ENCODE peak calls at places on chromosomes 4 and X, in eight cellular contexts. D is psoas muscle, B is foreskin keratinocyte, J is brain microvascular endothelial cell, E is astrocyte, A is hepatocyte, O is colonic mucosa, V is IMR-90. Q is an unnamed sample.

GRCh38 chr4:7478665-7479064 is 43.9 kb upstream of the PSAPL1 start:
- DNase-seq in V (no peak), B (no peak), J (no peak), O (no peak), A (no peak), D (no peak), E (no peak), Q (no peak)

GRCh38 chr4:6607368-6608050 is 32.5 kb downstream of the MAN2B2 start:
- DNase-seq in O (no peak), B (no peak), J (no peak), E (no peak), A (no peak), D (no peak), V (no peak), Q (no peak)

GRCh38 chr4:119314356-119314755 is 7.6 kb downstream of the FABP2 start:
- DNase-seq in E (peak), V (peak), B (peak), D (no peak), J (no peak), A (peak), O (no peak), Q (no peak)

GRCh38 chrX:1451251-1451675 is 1.4 kb downstream of the ASMTL start:
- DNase-seq in B (no peak), D (no peak), A (no peak), V (no peak), E (no peak), O (no peak), J (no peak), Q (no peak)

GRCh38 chr4:66906314-66906713 is 639.0 kb downstream of the CENPC start:
- DNase-seq in J (no peak), A (no peak), E (no peak), D (no peak), V (no peak), B (no peak), O (no peak), Q (no peak)

GRCh38 chrX:110226931-110227330 is 91.0 kb downstream of the AMMECR1 start:
- DNase-seq in O (no peak), B (no peak), J (no peak), A (no peak), V (peak), E (peak), D (no peak), Q (no peak)

GRCh38 chr4:29052266-29052665 is 1667.9 kb upstream of the PCDH7 start:
- DNase-seq in E (no peak), J (no peak), D (no peak), V (no peak), A (no peak), O (no peak), B (no peak), Q (no peak)

GRCh38 chr4:929970-930625 is 2.0 kb downstream of the GAK start:
- DNase-seq in D (no peak), A (no peak), E (no peak), O (peak), V (peak), B (no peak), J (no peak), Q (no peak)

GRCh38 chr4:72295966-72296557 is 264.3 kb downstream of the NPFFR2 start:
- DNase-seq in D (no peak), V (peak), O (no peak), J (peak), A (peak), B (peak), E (peak), Q (no peak)

GRCh38 chrX:115940888-115941332 is 229.6 kb upstream of the AGTR2 start:
- DNase-seq in D (peak), J (peak), V (peak), O (peak), E (no peak), B (no peak), A (no peak), Q (peak)

GRCh38 chrX:44871114-44871645 is 1.8 kb upstream of the KDM6A start:
- DNase-seq in A (peak), E (no peak), O (peak), V (no peak), B (no peak), J (no peak), D (no peak), Q (no peak)

GRCh38 chr4:112515278-112516075 is 503 bp downstream of the NEUROG2 start:
- DNase-seq in A (peak), O (no peak), J (peak), V (no peak), B (peak), D (no peak), E (peak), Q (no peak)

GRCh38 chr4:5524900-5525299 is 183.5 kb downstream of the EVC2 start:
- DNase-seq in B (no peak), V (peak), D (no peak), A (no peak), O (no peak), E (peak), J (peak), Q (no peak)

GRCh38 chrX:17377047-17377692 is 2.2 kb downstream of the NHS start:
- DNase-seq in A (peak), E (peak), V (peak), D (peak), J (no peak), O (peak), B (peak), Q (no peak)

GRCh38 chr4:78417603-78418002 is 134.0 kb upstream of the ANXA3 start:
- DNase-seq in J (no peak), V (no peak), D (no peak), B (peak), O (no peak), A (no peak), E (no peak), Q (no peak)

GRCh38 chrX:134868766-134869495 is 121.9 kb upstream of the SMIM10 start:
- DNase-seq in A (no peak), B (peak), D (no peak), J (peak), E (peak), V (peak), O (no peak), Q (no peak)

GRCh38 chr4:11286533-11286932 is 142.2 kb downstream of the HS3ST1 start:
- DNase-seq in B (no peak), A (no peak), J (no peak), D (no peak), E (no peak), O (no peak), V (no peak), Q (no peak)

GRCh38 chr4:22634541-22635181 is 58.1 kb upstream of the GBA3 start:
- DNase-seq in B (no peak), V (no peak), D (no peak), O (no peak), A (no peak), E (no peak), J (no peak), Q (no peak)

GRCh38 chr4:7140692-7141069 is 51.7 kb upstream of the SORCS2 start:
- DNase-seq in D (no peak), V (no peak), E (no peak), J (no peak), A (no peak), B (no peak), O (no peak), Q (no peak)

GRCh38 chr4:168840988-168841681 is 168.9 kb downstream of the CBR4 start:
- DNase-seq in D (no peak), A (no peak), O (no peak), B (no peak), J (no peak), E (no peak), V (no peak), Q (no peak)

GRCh38 chr4:81675785-81676427 is 204.2 kb upstream of the RASGEF1B start:
- DNase-seq in D (no peak), B (no peak), A (no peak), O (no peak), J (no peak), V (no peak), E (no peak), Q (no peak)

GRCh38 chr4:168560835-168561210 is 64.0 kb downstream of the PALLD start:
- DNase-seq in A (no peak), O (no peak), J (no peak), D (no peak), B (no peak), E (no peak), V (no peak), Q (no peak)

GRCh38 chr4:29549308-29549707 is 1170.9 kb upstream of the PCDH7 start:
- DNase-seq in O (no peak), J (no peak), B (peak), E (no peak), D (no peak), A (no peak), V (peak), Q (no peak)

GRCh38 chrX:30713061-30713525 is 59.9 kb downstream of the GK start:
- DNase-seq in D (no peak), B (peak), E (peak), J (peak), O (peak), V (peak), A (peak), Q (peak)

GRCh38 chrX:148542481-148543255 is 42.3 kb downstream of the AFF2 start:
- DNase-seq in A (no peak), J (no peak), V (no peak), B (no peak), E (no peak), D (no peak), O (no peak), Q (no peak)

GRCh38 chr4:140743194-140743931 is 12.8 kb downstream of the TBC1D9 start:
- DNase-seq in O (no peak), J (no peak), D (no peak), B (peak), V (peak), E (peak), A (peak), Q (no peak)

GRCh38 chrX:39835241-39835640 is 262.5 kb downstream of the BCOR start:
- DNase-seq in J (no peak), D (peak), V (no peak), A (no peak), E (no peak), O (no peak), B (no peak), Q (no peak)

GRCh38 chrX:151984328-151984727 is 9.9 kb upstream of the GABRE start:
- DNase-seq in E (peak), J (peak), D (no peak), V (peak), O (no peak), A (no peak), B (peak), Q (no peak)

GRCh38 chr4:54254915-54255246 is 25.8 kb downstream of the PDGFRA start:
- DNase-seq in A (no peak), O (no peak), E (no peak), J (no peak), B (no peak), V (no peak), D (no peak), Q (no peak)

GRCh38 chrX:27679281-27679680 is 89.1 kb downstream of the DCAF8L2 start:
- DNase-seq in E (peak), O (no peak), J (peak), B (peak), V (peak), A (no peak), D (no peak), Q (no peak)

GRCh38 chr4:150140774-150141400 is 62.6 kb downstream of the DCLK2 start:
- DNase-seq in V (peak), J (peak), O (no peak), E (peak), D (no peak), B (peak), A (no peak), Q (no peak)
- H3K27ac ChIP-seq in V (no peak), J (peak), O (no peak), E (peak), D (no peak), B (peak), A (no peak), Q (no peak)

DNA sequence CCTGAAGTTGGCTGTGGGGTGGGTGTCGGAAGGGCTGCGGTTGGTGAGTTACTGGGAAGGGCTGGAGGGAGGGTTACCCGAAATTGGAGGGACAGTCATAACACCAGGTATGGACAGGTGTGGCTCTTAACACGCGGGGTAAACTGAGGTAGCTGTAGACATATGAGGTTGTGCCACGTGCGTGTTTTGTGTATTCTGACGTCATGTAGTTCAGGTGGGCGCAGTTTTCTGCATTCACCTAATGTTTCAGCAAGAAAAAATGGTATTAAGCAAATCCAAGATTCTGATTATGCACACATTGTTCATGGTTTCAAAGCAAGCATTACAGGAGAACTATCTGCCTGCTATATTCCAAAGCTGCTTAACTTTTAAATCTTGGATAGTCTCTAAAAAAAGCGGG is 83.5 kb upstream of the GPM6B start:
- DNase-seq in B (no peak), D (no peak), O (no peak), J (no peak), A (no peak), V (no peak), E (no peak), Q (no peak)
- H3K27ac ChIP-seq in B (no peak), D (no peak), O (no peak), J (no peak), A (no peak), V (no peak), E (no peak), Q (no peak)

GRCh38 chr4:38985363-38986065 is 46.7 kb downstream of the TMEM156 start:
- DNase-seq in V (no peak), O (no peak), A (no peak), J (no peak), D (no peak), E (no peak), B (no peak), Q (no peak)
- H3K27ac ChIP-seq in V (peak), O (no peak), A (no peak), J (no peak), D (no peak), E (no peak), B (no peak), Q (no peak)

GRCh38 chrX:66035667-66036066 is 4.2 kb downstream of the VSIG4 start:
- DNase-seq in E (no peak), D (no peak), O (no peak), B (no peak), J (no peak), A (no peak), V (no peak), Q (no peak)

GRCh38 chrX:66042307-66043077 is 2.6 kb upstream of the VSIG4 start:
- DNase-seq in V (no peak), D (no peak), J (no peak), E (no peak), B (no peak), O (no peak), A (no peak), Q (no peak)

GRCh38 chrX:66038115-66038514 is 1.8 kb downstream of the VSIG4 start:
- DNase-seq in A (no peak), B (no peak), V (no peak), J (no peak), E (no peak), D (no peak), O (no peak), Q (no peak)

GRCh38 chrX:66043584-66043983 is 3.7 kb upstream of the VSIG4 start:
- DNase-seq in J (no peak), A (no peak), O (no peak), V (no peak), B (no peak), D (no peak), E (no peak), Q (no peak)

GRCh38 chrX:66039916-66040315 is at the start of gene VSIG4:
- DNase-seq in E (no peak), J (no peak), O (no peak), D (no peak), A (no peak), B (no peak), V (no peak), Q (no peak)
- H3K27ac ChIP-seq in E (no peak), J (no peak), O (no peak), D (no peak), A (no peak), B (no peak), V (no peak), Q (no peak)

GRCh38 chrX:71911023-71911730 is 532 bp downstream of the NHSL2 start:
- DNase-seq in V (no peak), D (no peak), A (peak), J (no peak), B (peak), O (no peak), E (no peak), Q (no peak)

GRCh38 chrX:71910526-71911022 is at the start of gene NHSL2:
- DNase-seq in D (peak), J (no peak), B (peak), V (peak), E (peak), A (peak), O (no peak), Q (no peak)

GRCh38 chrX:71913156-71913950 is 2.7 kb downstream of the NHSL2 start:
- DNase-seq in A (no peak), V (no peak), O (no peak), J (no peak), D (no peak), B (no peak), E (no peak), Q (no peak)

GRCh38 chrX:71911731-71912050 is 1.0 kb downstream of the NHSL2 start:
- DNase-seq in E (no peak), A (peak), B (no peak), D (no peak), O (no peak), J (no peak), V (no peak), Q (no peak)

GRCh38 chrX:71912156-71912555 is 1.5 kb downstream of the NHSL2 start:
- DNase-seq in B (no peak), E (no peak), O (no peak), V (no peak), J (no peak), D (no peak), A (no peak), Q (no peak)
- H3K27ac ChIP-seq in B (no peak), E (no peak), O (no peak), V (no peak), J (no peak), D (no peak), A (no peak), Q (no peak)